ENCODE peak calls at places on chromosomes 12 and 14, in six cellular contexts. One of them, this sample, is unnamed.

GRCh38 chr12:50246873-50247612 is 36.3 kb downstream of the LIMA1 start:
- DNase-seq in stimulated activated CD8-positive, alpha-beta memory T cell treated with anti-CD3 and anti-CD28 coated beads, Interleukin-7, amount 100 ng/mL, for 4 hours: no peak
- DNase-seq in A673: peak; percentile 63
- DNase-seq in lower leg skin: peak; percentile 87
- DNase-seq in fibroblast of mammary gland: peak; percentile 100
- DNase-seq in T47D: no peak
- DNase-seq in this sample: peak; percentile 82

GRCh38 chr12:115320451-115320850 is 636.5 kb upstream of the TBX3 start:
- DNase-seq in lower leg skin: no peak
- DNase-seq in stimulated activated CD8-positive, alpha-beta memory T cell treated with anti-CD3 and anti-CD28 coated beads, Interleukin-7, amount 100 ng/mL, for 4 hours: no peak
- DNase-seq in fibroblast of mammary gland: no peak
- DNase-seq in A673: no peak
- DNase-seq in T47D: no peak
- DNase-seq in this sample: no peak

GRCh38 chr14:102316048-102316745 is 3.3 kb upstream of the ZNF839 start:
- DNase-seq in T47D: no peak
- DNase-seq in stimulated activated CD8-positive, alpha-beta memory T cell treated with anti-CD3 and anti-CD28 coated beads, Interleukin-7, amount 100 ng/mL, for 4 hours: no peak
- DNase-seq in lower leg skin: no peak
- DNase-seq in A673: peak; percentile 80
- DNase-seq in fibroblast of mammary gland: peak; percentile 74
- DNase-seq in this sample: no peak

GRCh38 chr12:30823140-30823669 is 68.5 kb upstream of the CAPRIN2 start:
- DNase-seq in lower leg skin: no peak
- DNase-seq in stimulated activated CD8-positive, alpha-beta memory T cell treated with anti-CD3 and anti-CD28 coated beads, Interleukin-7, amount 100 ng/mL, for 4 hours: peak; percentile 26
- DNase-seq in T47D: no peak
- DNase-seq in A673: no peak
- DNase-seq in fibroblast of mammary gland: peak; percentile 32
- DNase-seq in this sample: peak; percentile 71

GRCh38 chr14:68576496-68577244 is 216.2 kb downstream of the ZFP36L1 start:
- DNase-seq in stimulated activated CD8-positive, alpha-beta memory T cell treated with anti-CD3 and anti-CD28 coated beads, Interleukin-7, amount 100 ng/mL, for 4 hours: no peak
- DNase-seq in T47D: no peak
- DNase-seq in fibroblast of mammary gland: peak; percentile 68
- DNase-seq in lower leg skin: no peak
- DNase-seq in A673: no peak
- DNase-seq in this sample: no peak

GRCh38 chr12:25284024-25284423 is 33.3 kb upstream of the KRAS start:
- DNase-seq in A673: no peak
- DNase-seq in fibroblast of mammary gland: no peak
- DNase-seq in lower leg skin: no peak
- DNase-seq in T47D: no peak
- DNase-seq in stimulated activated CD8-positive, alpha-beta memory T cell treated with anti-CD3 and anti-CD28 coated beads, Interleukin-7, amount 100 ng/mL, for 4 hours: no peak
- DNase-seq in this sample: no peak

GRCh38 chr12:9273276-9273675 is 65.1 kb upstream of the PZP start:
- DNase-seq in fibroblast of mammary gland: peak; percentile 54
- DNase-seq in A673: no peak
- DNase-seq in T47D: no peak
- DNase-seq in lower leg skin: no peak
- DNase-seq in stimulated activated CD8-positive, alpha-beta memory T cell treated with anti-CD3 and anti-CD28 coated beads, Interleukin-7, amount 100 ng/mL, for 4 hours: no peak
- DNase-seq in this sample: no peak

GRCh38 chr12:1811281-1811947 is 9.0 kb upstream of the LRTM2 start:
- DNase-seq in T47D: no peak
- DNase-seq in A673: no peak
- DNase-seq in fibroblast of mammary gland: no peak
- DNase-seq in stimulated activated CD8-positive, alpha-beta memory T cell treated with anti-CD3 and anti-CD28 coated beads, Interleukin-7, amount 100 ng/mL, for 4 hours: peak; percentile 44
- DNase-seq in lower leg skin: no peak
- DNase-seq in this sample: no peak

GRCh38 chr12:79370021-79370420 is 320.7 kb downstream of the PAWR start:
- DNase-seq in A673: peak; percentile 56
- DNase-seq in T47D: no peak
- DNase-seq in lower leg skin: no peak
- DNase-seq in stimulated activated CD8-positive, alpha-beta memory T cell treated with anti-CD3 and anti-CD28 coated beads, Interleukin-7, amount 100 ng/mL, for 4 hours: no peak
- DNase-seq in fibroblast of mammary gland: no peak
- DNase-seq in this sample: no peak

GRCh38 chr12:121711925-121712461 is 559 bp upstream of the TMEM120B start:
- DNase-seq in stimulated activated CD8-positive, alpha-beta memory T cell treated with anti-CD3 and anti-CD28 coated beads, Interleukin-7, amount 100 ng/mL, for 4 hours: no peak
- DNase-seq in lower leg skin: peak; percentile 25
- DNase-seq in A673: peak; percentile 57
- DNase-seq in T47D: peak; percentile 31
- DNase-seq in fibroblast of mammary gland: peak; percentile 30
- DNase-seq in this sample: peak; percentile 62

GRCh38 chr12:9792961-9793617 is 32.4 kb upstream of the CD69 start:
- DNase-seq in stimulated activated CD8-positive, alpha-beta memory T cell treated with anti-CD3 and anti-CD28 coated beads, Interleukin-7, amount 100 ng/mL, for 4 hours: no peak
- DNase-seq in fibroblast of mammary gland: peak; percentile 49
- DNase-seq in lower leg skin: no peak
- DNase-seq in T47D: no peak
- DNase-seq in A673: no peak
- DNase-seq in this sample: no peak

GRCh38 chr12:74538491-74539258 is 1.0 kb downstream of the ATXN7L3B start:
- DNase-seq in lower leg skin: no peak
- DNase-seq in stimulated activated CD8-positive, alpha-beta memory T cell treated with anti-CD3 and anti-CD28 coated beads, Interleukin-7, amount 100 ng/mL, for 4 hours: no peak
- DNase-seq in A673: no peak
- DNase-seq in T47D: no peak
- DNase-seq in fibroblast of mammary gland: peak; percentile 22
- DNase-seq in this sample: no peak

GRCh38 chr12:79415296-79415695 is 275.5 kb downstream of the PAWR start:
- DNase-seq in lower leg skin: no peak
- DNase-seq in T47D: no peak
- DNase-seq in stimulated activated CD8-positive, alpha-beta memory T cell treated with anti-CD3 and anti-CD28 coated beads, Interleukin-7, amount 100 ng/mL, for 4 hours: no peak
- DNase-seq in A673: no peak
- DNase-seq in fibroblast of mammary gland: no peak
- DNase-seq in this sample: no peak

GRCh38 chr14:100239200-100239839 is 376 bp downstream of the YY1 start:
- DNase-seq in lower leg skin: peak; percentile 31
- DNase-seq in stimulated activated CD8-positive, alpha-beta memory T cell treated with anti-CD3 and anti-CD28 coated beads, Interleukin-7, amount 100 ng/mL, for 4 hours: peak; percentile 31
- DNase-seq in T47D: no peak
- DNase-seq in fibroblast of mammary gland: no peak
- DNase-seq in A673: no peak
- DNase-seq in this sample: no peak

GRCh38 chr12:51951843-51952722 is 584 bp downstream of the ACVR1B start:
- DNase-seq in fibroblast of mammary gland: no peak
- DNase-seq in lower leg skin: peak; percentile 30
- DNase-seq in stimulated activated CD8-positive, alpha-beta memory T cell treated with anti-CD3 and anti-CD28 coated beads, Interleukin-7, amount 100 ng/mL, for 4 hours: no peak
- DNase-seq in T47D: no peak
- DNase-seq in A673: no peak
- DNase-seq in this sample: peak; percentile 65

GRCh38 chr14:47626151-47627035 is 49.0 kb downstream of the MDGA2 start:
- DNase-seq in A673: no peak
- DNase-seq in fibroblast of mammary gland: no peak
- DNase-seq in lower leg skin: no peak
- DNase-seq in stimulated activated CD8-positive, alpha-beta memory T cell treated with anti-CD3 and anti-CD28 coated beads, Interleukin-7, amount 100 ng/mL, for 4 hours: no peak
- DNase-seq in T47D: peak; percentile 75
- DNase-seq in this sample: no peak

GRCh38 chr12:43501705-43502104 is 50.3 kb downstream of the ADAMTS20 start:
- DNase-seq in T47D: peak; percentile 66
- DNase-seq in stimulated activated CD8-positive, alpha-beta memory T cell treated with anti-CD3 and anti-CD28 coated beads, Interleukin-7, amount 100 ng/mL, for 4 hours: no peak
- DNase-seq in fibroblast of mammary gland: peak; percentile 48
- DNase-seq in A673: peak; percentile 41
- DNase-seq in lower leg skin: no peak
- DNase-seq in this sample: no peak

GRCh38 chr12:84994436-84994835 is 41.6 kb downstream of the TSPAN19 start:
- DNase-seq in fibroblast of mammary gland: peak; percentile 42
- DNase-seq in T47D: no peak
- DNase-seq in stimulated activated CD8-positive, alpha-beta memory T cell treated with anti-CD3 and anti-CD28 coated beads, Interleukin-7, amount 100 ng/mL, for 4 hours: no peak
- DNase-seq in lower leg skin: no peak
- DNase-seq in A673: peak; percentile 40
- DNase-seq in this sample: no peak

GRCh38 chr14:65170768-65171251 is 68.5 kb upstream of the MAX start:
- DNase-seq in stimulated activated CD8-positive, alpha-beta memory T cell treated with anti-CD3 and anti-CD28 coated beads, Interleukin-7, amount 100 ng/mL, for 4 hours: peak; percentile 6
- DNase-seq in T47D: no peak
- DNase-seq in lower leg skin: no peak
- DNase-seq in A673: peak; percentile 43
- DNase-seq in fibroblast of mammary gland: peak; percentile 81
- DNase-seq in this sample: no peak

GRCh38 chr12:58803893-58804292 is 116.4 kb downstream of the LRIG3 start:
- DNase-seq in A673: peak; percentile 10
- DNase-seq in stimulated activated CD8-positive, alpha-beta memory T cell treated with anti-CD3 and anti-CD28 coated beads, Interleukin-7, amount 100 ng/mL, for 4 hours: no peak
- DNase-seq in T47D: no peak
- DNase-seq in fibroblast of mammary gland: peak; percentile 95
- DNase-seq in lower leg skin: peak; percentile 16
- DNase-seq in this sample: no peak

GRCh38 chr12:30882706-30883105 is 43.8 kb upstream of the TSPAN11 start:
- DNase-seq in T47D: no peak
- DNase-seq in lower leg skin: no peak
- DNase-seq in A673: peak; percentile 32
- DNase-seq in stimulated activated CD8-positive, alpha-beta memory T cell treated with anti-CD3 and anti-CD28 coated beads, Interleukin-7, amount 100 ng/mL, for 4 hours: no peak
- DNase-seq in fibroblast of mammary gland: peak; percentile 30
- DNase-seq in this sample: no peak

GRCh38 chr12:80777587-80777986 is 60.9 kb downstream of the MYF5 start:
- DNase-seq in A673: no peak
- DNase-seq in T47D: no peak
- DNase-seq in lower leg skin: no peak
- DNase-seq in stimulated activated CD8-positive, alpha-beta memory T cell treated with anti-CD3 and anti-CD28 coated beads, Interleukin-7, amount 100 ng/mL, for 4 hours: no peak
- DNase-seq in fibroblast of mammary gland: no peak
- DNase-seq in this sample: no peak

GRCh38 chr12:115235880-115236279 is 551.9 kb upstream of the TBX3 start:
- DNase-seq in A673: no peak
- DNase-seq in stimulated activated CD8-positive, alpha-beta memory T cell treated with anti-CD3 and anti-CD28 coated beads, Interleukin-7, amount 100 ng/mL, for 4 hours: no peak
- DNase-seq in lower leg skin: no peak
- DNase-seq in fibroblast of mammary gland: no peak
- DNase-seq in T47D: no peak
- DNase-seq in this sample: no peak

GRCh38 chr12:92434607-92435025 is 268.2 kb upstream of the PLEKHG7 start:
- DNase-seq in fibroblast of mammary gland: no peak
- DNase-seq in T47D: no peak
- DNase-seq in stimulated activated CD8-positive, alpha-beta memory T cell treated with anti-CD3 and anti-CD28 coated beads, Interleukin-7, amount 100 ng/mL, for 4 hours: no peak
- DNase-seq in lower leg skin: no peak
- DNase-seq in A673: no peak
- DNase-seq in this sample: no peak

GRCh38 chr12:101792046-101792931 is 38.5 kb downstream of the GNPTAB start:
- DNase-seq in T47D: no peak
- DNase-seq in fibroblast of mammary gland: peak; percentile 6
- DNase-seq in lower leg skin: no peak
- DNase-seq in A673: no peak
- DNase-seq in stimulated activated CD8-positive, alpha-beta memory T cell treated with anti-CD3 and anti-CD28 coated beads, Interleukin-7, amount 100 ng/mL, for 4 hours: no peak
- DNase-seq in this sample: no peak

GRCh38 chr12:128617304-128617833 is 206.4 kb downstream of the SLC15A4 start:
- DNase-seq in fibroblast of mammary gland: no peak
- DNase-seq in T47D: no peak
- DNase-seq in stimulated activated CD8-positive, alpha-beta memory T cell treated with anti-CD3 and anti-CD28 coated beads, Interleukin-7, amount 100 ng/mL, for 4 hours: no peak
- DNase-seq in A673: no peak
- DNase-seq in lower leg skin: no peak
- DNase-seq in this sample: no peak

GRCh38 chr12:24991209-24992049 is 42.5 kb upstream of the BCAT1 start:
- DNase-seq in lower leg skin: no peak
- DNase-seq in T47D: peak; percentile 45
- DNase-seq in stimulated activated CD8-positive, alpha-beta memory T cell treated with anti-CD3 and anti-CD28 coated beads, Interleukin-7, amount 100 ng/mL, for 4 hours: no peak
- DNase-seq in A673: peak; percentile 72
- DNase-seq in fibroblast of mammary gland: peak; percentile 70
- DNase-seq in this sample: no peak

GRCh38 chr12:89243786-89244185 is 108.5 kb downstream of the DUSP6 start:
- DNase-seq in lower leg skin: no peak
- DNase-seq in T47D: no peak
- DNase-seq in A673: no peak
- DNase-seq in stimulated activated CD8-positive, alpha-beta memory T cell treated with anti-CD3 and anti-CD28 coated beads, Interleukin-7, amount 100 ng/mL, for 4 hours: no peak
- DNase-seq in fibroblast of mammary gland: peak; percentile 45
- DNase-seq in this sample: no peak

GRCh38 chr14:36514278-36515104 is 5.5 kb downstream of the NKX2-1 start:
- DNase-seq in T47D: no peak
- DNase-seq in A673: no peak
- DNase-seq in fibroblast of mammary gland: no peak
- DNase-seq in lower leg skin: no peak
- DNase-seq in stimulated activated CD8-positive, alpha-beta memory T cell treated with anti-CD3 and anti-CD28 coated beads, Interleukin-7, amount 100 ng/mL, for 4 hours: no peak
- DNase-seq in this sample: no peak

GRCh38 chr12:41468756-41469155 is 280.6 kb downstream of the PDZRN4 start:
- DNase-seq in lower leg skin: no peak
- DNase-seq in T47D: no peak
- DNase-seq in A673: no peak
- DNase-seq in stimulated activated CD8-positive, alpha-beta memory T cell treated with anti-CD3 and anti-CD28 coated beads, Interleukin-7, amount 100 ng/mL, for 4 hours: no peak
- DNase-seq in fibroblast of mammary gland: no peak
- DNase-seq in this sample: no peak

GRCh38 chr14:93040443-93040842 is 75.3 kb downstream of the ITPK1 start:
- DNase-seq in stimulated activated CD8-positive, alpha-beta memory T cell treated with anti-CD3 and anti-CD28 coated beads, Interleukin-7, amount 100 ng/mL, for 4 hours: no peak
- DNase-seq in T47D: no peak
- DNase-seq in lower leg skin: no peak
- DNase-seq in fibroblast of mammary gland: no peak
- DNase-seq in A673: peak; percentile 27
- DNase-seq in this sample: no peak

GRCh38 chr12:48183091-48183875 is at the start of gene CCDC184:
- DNase-seq in A673: peak; percentile 90
- DNase-seq in fibroblast of mammary gland: peak; percentile 71
- DNase-seq in stimulated activated CD8-positive, alpha-beta memory T cell treated with anti-CD3 and anti-CD28 coated beads, Interleukin-7, amount 100 ng/mL, for 4 hours: peak; percentile 68
- DNase-seq in T47D: peak; percentile 62
- DNase-seq in lower leg skin: peak; percentile 43
- DNase-seq in this sample: peak; percentile 73

GRCh38 chr14:72679106-72679505 is 214.8 kb downstream of the DPF3 start:
- DNase-seq in stimulated activated CD8-positive, alpha-beta memory T cell treated with anti-CD3 and anti-CD28 coated beads, Interleukin-7, amount 100 ng/mL, for 4 hours: no peak
- DNase-seq in A673: no peak
- DNase-seq in fibroblast of mammary gland: peak; percentile 56
- DNase-seq in lower leg skin: no peak
- DNase-seq in T47D: no peak
- DNase-seq in this sample: no peak

GRCh38 chr14:33679461-33680225 is 271.2 kb downstream of the EGLN3 start:
- DNase-seq in lower leg skin: no peak
- DNase-seq in stimulated activated CD8-positive, alpha-beta memory T cell treated with anti-CD3 and anti-CD28 coated beads, Interleukin-7, amount 100 ng/mL, for 4 hours: no peak
- DNase-seq in T47D: no peak
- DNase-seq in A673: peak; percentile 63
- DNase-seq in fibroblast of mammary gland: peak; percentile 75
- DNase-seq in this sample: no peak

GRCh38 chr14:47490353-47490752 is 185.1 kb downstream of the MDGA2 start:
- DNase-seq in stimulated activated CD8-positive, alpha-beta memory T cell treated with anti-CD3 and anti-CD28 coated beads, Interleukin-7, amount 100 ng/mL, for 4 hours: no peak
- DNase-seq in A673: no peak
- DNase-seq in fibroblast of mammary gland: no peak
- DNase-seq in lower leg skin: no peak
- DNase-seq in T47D: no peak
- DNase-seq in this sample: no peak

GRCh38 chr12:85804663-85805062 is 31.5 kb downstream of the RASSF9 start:
- DNase-seq in lower leg skin: no peak
- DNase-seq in fibroblast of mammary gland: peak; percentile 50
- DNase-seq in stimulated activated CD8-positive, alpha-beta memory T cell treated with anti-CD3 and anti-CD28 coated beads, Interleukin-7, amount 100 ng/mL, for 4 hours: no peak
- DNase-seq in T47D: no peak
- DNase-seq in A673: peak; percentile 37
- DNase-seq in this sample: no peak

GRCh38 chr12:74689071-74689655 is 151.5 kb downstream of the ATXN7L3B start:
- DNase-seq in lower leg skin: no peak
- DNase-seq in T47D: no peak
- DNase-seq in A673: peak; percentile 61
- DNase-seq in stimulated activated CD8-positive, alpha-beta memory T cell treated with anti-CD3 and anti-CD28 coated beads, Interleukin-7, amount 100 ng/mL, for 4 hours: no peak
- DNase-seq in fibroblast of mammary gland: peak; percentile 70
- DNase-seq in this sample: no peak